ENCODE peak calls at places on chromosomes 11 and 22, in nine cellular contexts. One of them, this sample, is unnamed.
A peak's percentile ranks its signal among the peaks of the same experiment; 100 is the strongest.

GRCh38 chr22:49197500-49197899 is 630.2 kb downstream of the BRD1 start:
- DNase-seq in stimulated activated CD4-positive, alpha-beta T cell treated with anti-CD3 and anti-CD28 coated beads, Interleukin-4, amount 100 ng/mL, for 1 hour: no peak
- DNase-seq in mammary epithelial cell: no peak
- DNase-seq in KBM-7: no peak
- DNase-seq in NCI-H226: no peak
- DNase-seq in NCI-H2029 treated with DMSO at 0.1 percent for 48 hours: no peak
- DNase-seq in DMS153: peak; percentile 42
- DNase-seq in activated CD4-positive, alpha-beta T cell treated with anti-CD3 and anti-CD28 coated beads for 24 hours: no peak
- DNase-seq in GM23248: no peak
- DNase-seq in this sample: peak; percentile 84

GRCh38 chr11:128725630-128726461 is 32.0 kb downstream of the FLI1 start:
- DNase-seq in stimulated activated CD4-positive, alpha-beta T cell treated with anti-CD3 and anti-CD28 coated beads, Interleukin-4, amount 100 ng/mL, for 1 hour: peak; percentile 26
- DNase-seq in mammary epithelial cell: peak; percentile 68
- DNase-seq in KBM-7: peak; percentile 77
- DNase-seq in NCI-H226: peak; percentile 22
- DNase-seq in NCI-H2029 treated with DMSO at 0.1 percent for 48 hours: no peak
- DNase-seq in DMS153: no peak
- DNase-seq in activated CD4-positive, alpha-beta T cell treated with anti-CD3 and anti-CD28 coated beads for 24 hours: no peak
- DNase-seq in GM23248: peak; percentile 53
- DNase-seq in this sample: no peak

GRCh38 chr11:119175493-119176077 is 7.1 kb downstream of the NLRX1 start:
- DNase-seq in stimulated activated CD4-positive, alpha-beta T cell treated with anti-CD3 and anti-CD28 coated beads, Interleukin-4, amount 100 ng/mL, for 1 hour: no peak
- DNase-seq in mammary epithelial cell: peak; percentile 22
- DNase-seq in KBM-7: no peak
- DNase-seq in NCI-H226: peak; percentile 31
- DNase-seq in NCI-H2029 treated with DMSO at 0.1 percent for 48 hours: peak; percentile 15
- DNase-seq in DMS153: no peak
- DNase-seq in activated CD4-positive, alpha-beta T cell treated with anti-CD3 and anti-CD28 coated beads for 24 hours: no peak
- DNase-seq in GM23248: peak; percentile 58
- DNase-seq in this sample: no peak

GRCh38 chr22:23574371-23574811 is 5.7 kb downstream of the IGLL1 start:
- DNase-seq in stimulated activated CD4-positive, alpha-beta T cell treated with anti-CD3 and anti-CD28 coated beads, Interleukin-4, amount 100 ng/mL, for 1 hour: no peak
- DNase-seq in mammary epithelial cell: no peak
- DNase-seq in KBM-7: no peak
- DNase-seq in NCI-H226: no peak
- DNase-seq in NCI-H2029 treated with DMSO at 0.1 percent for 48 hours: no peak
- DNase-seq in DMS153: no peak
- DNase-seq in activated CD4-positive, alpha-beta T cell treated with anti-CD3 and anti-CD28 coated beads for 24 hours: no peak
- DNase-seq in GM23248: no peak
- DNase-seq in this sample: peak; percentile 68

GRCh38 chr11:1382831-1383607 is 6.7 kb upstream of the BRSK2 start:
- DNase-seq in stimulated activated CD4-positive, alpha-beta T cell treated with anti-CD3 and anti-CD28 coated beads, Interleukin-4, amount 100 ng/mL, for 1 hour: peak; percentile 78
- DNase-seq in mammary epithelial cell: peak; percentile 42
- DNase-seq in KBM-7: peak; percentile 39
- DNase-seq in NCI-H226: peak; percentile 42
- DNase-seq in NCI-H2029 treated with DMSO at 0.1 percent for 48 hours: peak; percentile 17
- DNase-seq in DMS153: peak; percentile 30
- DNase-seq in activated CD4-positive, alpha-beta T cell treated with anti-CD3 and anti-CD28 coated beads for 24 hours: peak; percentile 75
- DNase-seq in GM23248: peak; percentile 94
- DNase-seq in this sample: peak; percentile 96

GRCh38 chr11:127925430-127925829 is 661.9 kb downstream of the ETS1 start:
- DNase-seq in stimulated activated CD4-positive, alpha-beta T cell treated with anti-CD3 and anti-CD28 coated beads, Interleukin-4, amount 100 ng/mL, for 1 hour: no peak
- DNase-seq in mammary epithelial cell: peak; percentile 93
- DNase-seq in KBM-7: no peak
- DNase-seq in NCI-H226: peak; percentile 64
- DNase-seq in NCI-H2029 treated with DMSO at 0.1 percent for 48 hours: no peak
- DNase-seq in DMS153: no peak
- DNase-seq in activated CD4-positive, alpha-beta T cell treated with anti-CD3 and anti-CD28 coated beads for 24 hours: no peak
- DNase-seq in GM23248: peak; percentile 63
- DNase-seq in this sample: no peak

GRCh38 chr11:44632466-44633123 is 67.1 kb downstream of the CD82 start:
- DNase-seq in stimulated activated CD4-positive, alpha-beta T cell treated with anti-CD3 and anti-CD28 coated beads, Interleukin-4, amount 100 ng/mL, for 1 hour: peak; percentile 37
- DNase-seq in mammary epithelial cell: no peak
- DNase-seq in KBM-7: peak; percentile 48
- DNase-seq in NCI-H226: no peak
- DNase-seq in NCI-H2029 treated with DMSO at 0.1 percent for 48 hours: no peak
- DNase-seq in DMS153: no peak
- DNase-seq in activated CD4-positive, alpha-beta T cell treated with anti-CD3 and anti-CD28 coated beads for 24 hours: no peak
- DNase-seq in GM23248: peak; percentile 55
- DNase-seq in this sample: peak; percentile 78

GRCh38 chr11:65131895-65132237 is 2.5 kb downstream of the SYVN1 start:
- DNase-seq in stimulated activated CD4-positive, alpha-beta T cell treated with anti-CD3 and anti-CD28 coated beads, Interleukin-4, amount 100 ng/mL, for 1 hour: no peak
- DNase-seq in mammary epithelial cell: no peak
- DNase-seq in KBM-7: no peak
- DNase-seq in NCI-H226: no peak
- DNase-seq in NCI-H2029 treated with DMSO at 0.1 percent for 48 hours: no peak
- DNase-seq in DMS153: no peak
- DNase-seq in activated CD4-positive, alpha-beta T cell treated with anti-CD3 and anti-CD28 coated beads for 24 hours: no peak
- DNase-seq in GM23248: no peak
- DNase-seq in this sample: no peak

GRCh38 chr11:126080206-126080941 is 17.7 kb upstream of the CDON start:
- DNase-seq in stimulated activated CD4-positive, alpha-beta T cell treated with anti-CD3 and anti-CD28 coated beads, Interleukin-4, amount 100 ng/mL, for 1 hour: no peak
- DNase-seq in mammary epithelial cell: no peak
- DNase-seq in KBM-7: no peak
- DNase-seq in NCI-H226: no peak
- DNase-seq in NCI-H2029 treated with DMSO at 0.1 percent for 48 hours: peak; percentile 89
- DNase-seq in DMS153: peak; percentile 34
- DNase-seq in activated CD4-positive, alpha-beta T cell treated with anti-CD3 and anti-CD28 coated beads for 24 hours: no peak
- DNase-seq in GM23248: peak; percentile 47
- DNase-seq in this sample: no peak

GRCh38 chr11:134939905-134940304 is 527.9 kb upstream of the B3GAT1 start:
- DNase-seq in stimulated activated CD4-positive, alpha-beta T cell treated with anti-CD3 and anti-CD28 coated beads, Interleukin-4, amount 100 ng/mL, for 1 hour: no peak
- DNase-seq in mammary epithelial cell: no peak
- DNase-seq in KBM-7: peak; percentile 23
- DNase-seq in NCI-H226: no peak
- DNase-seq in NCI-H2029 treated with DMSO at 0.1 percent for 48 hours: no peak
- DNase-seq in DMS153: no peak
- DNase-seq in activated CD4-positive, alpha-beta T cell treated with anti-CD3 and anti-CD28 coated beads for 24 hours: no peak
- DNase-seq in GM23248: no peak
- DNase-seq in this sample: peak; percentile 48

GRCh38 chr22:36301384-36301828 is 48.5 kb downstream of the APOL1 start:
- DNase-seq in stimulated activated CD4-positive, alpha-beta T cell treated with anti-CD3 and anti-CD28 coated beads, Interleukin-4, amount 100 ng/mL, for 1 hour: peak; percentile 85
- DNase-seq in mammary epithelial cell: peak; percentile 56
- DNase-seq in KBM-7: peak; percentile 74
- DNase-seq in NCI-H226: no peak
- DNase-seq in NCI-H2029 treated with DMSO at 0.1 percent for 48 hours: peak; percentile 14
- DNase-seq in DMS153: peak; percentile 30
- DNase-seq in activated CD4-positive, alpha-beta T cell treated with anti-CD3 and anti-CD28 coated beads for 24 hours: peak; percentile 80
- DNase-seq in GM23248: peak; percentile 71
- DNase-seq in this sample: peak; percentile 96

GRCh38 chr11:102757823-102758549 is 22.4 kb downstream of the MMP10 start:
- DNase-seq in stimulated activated CD4-positive, alpha-beta T cell treated with anti-CD3 and anti-CD28 coated beads, Interleukin-4, amount 100 ng/mL, for 1 hour: no peak
- DNase-seq in mammary epithelial cell: peak; percentile 95
- DNase-seq in KBM-7: peak; percentile 57
- DNase-seq in NCI-H226: peak; percentile 87
- DNase-seq in NCI-H2029 treated with DMSO at 0.1 percent for 48 hours: no peak
- DNase-seq in DMS153: no peak
- DNase-seq in activated CD4-positive, alpha-beta T cell treated with anti-CD3 and anti-CD28 coated beads for 24 hours: no peak
- DNase-seq in GM23248: peak; percentile 76
- DNase-seq in this sample: no peak

GRCh38 chr22:25360891-25361645 is 141.6 kb downstream of the CRYBB2 start:
- DNase-seq in stimulated activated CD4-positive, alpha-beta T cell treated with anti-CD3 and anti-CD28 coated beads, Interleukin-4, amount 100 ng/mL, for 1 hour: no peak
- DNase-seq in mammary epithelial cell: no peak
- DNase-seq in KBM-7: no peak
- DNase-seq in NCI-H226: no peak
- DNase-seq in NCI-H2029 treated with DMSO at 0.1 percent for 48 hours: no peak
- DNase-seq in DMS153: no peak
- DNase-seq in activated CD4-positive, alpha-beta T cell treated with anti-CD3 and anti-CD28 coated beads for 24 hours: no peak
- DNase-seq in GM23248: no peak
- DNase-seq in this sample: no peak

GRCh38 chr11:101401245-101401644 is 182.6 kb downstream of the TRPC6 start:
- DNase-seq in stimulated activated CD4-positive, alpha-beta T cell treated with anti-CD3 and anti-CD28 coated beads, Interleukin-4, amount 100 ng/mL, for 1 hour: no peak
- DNase-seq in mammary epithelial cell: no peak
- DNase-seq in KBM-7: no peak
- DNase-seq in NCI-H226: peak; percentile 52
- DNase-seq in NCI-H2029 treated with DMSO at 0.1 percent for 48 hours: no peak
- DNase-seq in DMS153: no peak
- DNase-seq in activated CD4-positive, alpha-beta T cell treated with anti-CD3 and anti-CD28 coated beads for 24 hours: no peak
- DNase-seq in GM23248: peak; percentile 12
- DNase-seq in this sample: no peak

GRCh38 chr22:49634006-49634772 is 193.5 kb downstream of the BRD1 start:
- DNase-seq in stimulated activated CD4-positive, alpha-beta T cell treated with anti-CD3 and anti-CD28 coated beads, Interleukin-4, amount 100 ng/mL, for 1 hour: no peak
- DNase-seq in mammary epithelial cell: no peak
- DNase-seq in KBM-7: no peak
- DNase-seq in NCI-H226: no peak
- DNase-seq in NCI-H2029 treated with DMSO at 0.1 percent for 48 hours: no peak
- DNase-seq in DMS153: no peak
- DNase-seq in activated CD4-positive, alpha-beta T cell treated with anti-CD3 and anti-CD28 coated beads for 24 hours: no peak
- DNase-seq in GM23248: no peak
- DNase-seq in this sample: no peak

GRCh38 chr22:24952837-24953293 is 349 bp downstream of the KIAA1671 start:
- DNase-seq in stimulated activated CD4-positive, alpha-beta T cell treated with anti-CD3 and anti-CD28 coated beads, Interleukin-4, amount 100 ng/mL, for 1 hour: no peak
- DNase-seq in mammary epithelial cell: peak; percentile 73
- DNase-seq in KBM-7: no peak
- DNase-seq in NCI-H226: peak; percentile 51
- DNase-seq in NCI-H2029 treated with DMSO at 0.1 percent for 48 hours: no peak
- DNase-seq in DMS153: peak; percentile 43
- DNase-seq in activated CD4-positive, alpha-beta T cell treated with anti-CD3 and anti-CD28 coated beads for 24 hours: no peak
- DNase-seq in GM23248: peak; percentile 80
- DNase-seq in this sample: peak; percentile 90

GRCh38 chr11:61294717-61295595 is at the start of gene VWCE:
- DNase-seq in stimulated activated CD4-positive, alpha-beta T cell treated with anti-CD3 and anti-CD28 coated beads, Interleukin-4, amount 100 ng/mL, for 1 hour: peak; percentile 79
- DNase-seq in mammary epithelial cell: peak; percentile 20
- DNase-seq in KBM-7: peak; percentile 80
- DNase-seq in NCI-H226: peak; percentile 52
- DNase-seq in NCI-H2029 treated with DMSO at 0.1 percent for 48 hours: no peak
- DNase-seq in DMS153: peak; percentile 34
- DNase-seq in activated CD4-positive, alpha-beta T cell treated with anti-CD3 and anti-CD28 coated beads for 24 hours: peak; percentile 54
- DNase-seq in GM23248: peak; percentile 82
- DNase-seq in this sample: peak; percentile 95

GRCh38 chr11:72780291-72781062 is 13.4 kb downstream of the STARD10 start:
- DNase-seq in stimulated activated CD4-positive, alpha-beta T cell treated with anti-CD3 and anti-CD28 coated beads, Interleukin-4, amount 100 ng/mL, for 1 hour: no peak
- DNase-seq in mammary epithelial cell: peak; percentile 20
- DNase-seq in KBM-7: no peak
- DNase-seq in NCI-H226: no peak
- DNase-seq in NCI-H2029 treated with DMSO at 0.1 percent for 48 hours: no peak
- DNase-seq in DMS153: no peak
- DNase-seq in activated CD4-positive, alpha-beta T cell treated with anti-CD3 and anti-CD28 coated beads for 24 hours: no peak
- DNase-seq in GM23248: no peak
- DNase-seq in this sample: peak; percentile 72

GRCh38 chr22:23061471-23062280 is 8.6 kb upstream of the GNAZ start:
- DNase-seq in stimulated activated CD4-positive, alpha-beta T cell treated with anti-CD3 and anti-CD28 coated beads, Interleukin-4, amount 100 ng/mL, for 1 hour: no peak
- DNase-seq in mammary epithelial cell: no peak
- DNase-seq in KBM-7: no peak
- DNase-seq in NCI-H226: no peak
- DNase-seq in NCI-H2029 treated with DMSO at 0.1 percent for 48 hours: no peak
- DNase-seq in DMS153: no peak
- DNase-seq in activated CD4-positive, alpha-beta T cell treated with anti-CD3 and anti-CD28 coated beads for 24 hours: no peak
- DNase-seq in GM23248: no peak
- DNase-seq in this sample: peak; percentile 5

GRCh38 chr22:17570851-17571631 is 7.7 kb downstream of the SLC25A18 start:
- DNase-seq in stimulated activated CD4-positive, alpha-beta T cell treated with anti-CD3 and anti-CD28 coated beads, Interleukin-4, amount 100 ng/mL, for 1 hour: no peak
- DNase-seq in mammary epithelial cell: peak; percentile 53
- DNase-seq in KBM-7: no peak
- DNase-seq in NCI-H226: no peak
- DNase-seq in NCI-H2029 treated with DMSO at 0.1 percent for 48 hours: no peak
- DNase-seq in DMS153: no peak
- DNase-seq in activated CD4-positive, alpha-beta T cell treated with anti-CD3 and anti-CD28 coated beads for 24 hours: no peak
- DNase-seq in GM23248: peak; percentile 91
- DNase-seq in this sample: no peak

GRCh38 chr11:3627291-3627690 is 14.5 kb downstream of the ART5 start:
- DNase-seq in stimulated activated CD4-positive, alpha-beta T cell treated with anti-CD3 and anti-CD28 coated beads, Interleukin-4, amount 100 ng/mL, for 1 hour: no peak
- DNase-seq in mammary epithelial cell: peak; percentile 41
- DNase-seq in KBM-7: no peak
- DNase-seq in NCI-H226: peak; percentile 72
- DNase-seq in NCI-H2029 treated with DMSO at 0.1 percent for 48 hours: no peak
- DNase-seq in DMS153: no peak
- DNase-seq in activated CD4-positive, alpha-beta T cell treated with anti-CD3 and anti-CD28 coated beads for 24 hours: no peak
- DNase-seq in GM23248: peak; percentile 85
- DNase-seq in this sample: no peak

GRCh38 chr22:37818397-37819099 is 4.6 kb upstream of the GALR3 start:
- DNase-seq in stimulated activated CD4-positive, alpha-beta T cell treated with anti-CD3 and anti-CD28 coated beads, Interleukin-4, amount 100 ng/mL, for 1 hour: peak; percentile 71
- DNase-seq in mammary epithelial cell: peak; percentile 14
- DNase-seq in KBM-7: no peak
- DNase-seq in NCI-H226: no peak
- DNase-seq in NCI-H2029 treated with DMSO at 0.1 percent for 48 hours: no peak
- DNase-seq in DMS153: peak; percentile 6
- DNase-seq in activated CD4-positive, alpha-beta T cell treated with anti-CD3 and anti-CD28 coated beads for 24 hours: peak; percentile 51
- DNase-seq in GM23248: peak; percentile 84
- DNase-seq in this sample: peak; percentile 91

GRCh38 chr11:13114566-13115465 is 105.7 kb downstream of the RASSF10 start:
- DNase-seq in stimulated activated CD4-positive, alpha-beta T cell treated with anti-CD3 and anti-CD28 coated beads, Interleukin-4, amount 100 ng/mL, for 1 hour: no peak
- DNase-seq in mammary epithelial cell: no peak
- DNase-seq in KBM-7: peak; percentile 27
- DNase-seq in NCI-H226: no peak
- DNase-seq in NCI-H2029 treated with DMSO at 0.1 percent for 48 hours: peak; percentile 83
- DNase-seq in DMS153: peak; percentile 96
- DNase-seq in activated CD4-positive, alpha-beta T cell treated with anti-CD3 and anti-CD28 coated beads for 24 hours: no peak
- DNase-seq in GM23248: peak; percentile 10
- DNase-seq in this sample: peak; percentile 72